ENCODE peak calls at places on chromosomes 2 and 18, in ten cellular contexts. One of them, this sample, is unnamed.

GRCh38 chr2:217886720-217887309 is 116.0 kb downstream of the TNS1 start:
- DNase-seq in bronchial epithelial cell: peak
- DNase-seq in tibial artery: peak
- DNase-seq in cardiac fibroblast: peak
- DNase-seq in prostate gland: peak
- DNase-seq in RWPE1: peak
- DNase-seq in GM13977: peak
- DNase-seq in WTC11: peak
- DNase-seq in Peyer's patch: peak
- DNase-seq in A549: peak
- DNase-seq in this sample: peak

GRCh38 chr2:39179974-39180960 is 59.4 kb upstream of the SOS1 start:
- DNase-seq in bronchial epithelial cell: no peak
- DNase-seq in A549: no peak
- DNase-seq in cardiac fibroblast: no peak
- DNase-seq in tibial artery: no peak
- DNase-seq in WTC11: no peak
- DNase-seq in prostate gland: no peak
- DNase-seq in RWPE1: no peak
- DNase-seq in Peyer's patch: no peak
- DNase-seq in GM13977: no peak
- DNase-seq in this sample: no peak

GRCh38 chr2:102103992-102104871 is 38.3 kb upstream of the IL1R1 start:
- DNase-seq in cardiac fibroblast: peak
- DNase-seq in Peyer's patch: no peak
- DNase-seq in tibial artery: peak
- DNase-seq in prostate gland: peak
- DNase-seq in A549: peak
- DNase-seq in GM13977: peak
- DNase-seq in WTC11: no peak
- DNase-seq in bronchial epithelial cell: peak
- DNase-seq in RWPE1: peak
- DNase-seq in this sample: no peak

GRCh38 chr2:34547900-34548299 is 948.8 kb upstream of the FAM98A start:
- DNase-seq in tibial artery: no peak
- DNase-seq in GM13977: no peak
- DNase-seq in RWPE1: no peak
- DNase-seq in prostate gland: no peak
- DNase-seq in Peyer's patch: no peak
- DNase-seq in WTC11: no peak
- DNase-seq in A549: no peak
- DNase-seq in cardiac fibroblast: no peak
- DNase-seq in bronchial epithelial cell: no peak
- DNase-seq in this sample: no peak

GRCh38 chr2:48107326-48107925 is 201.1 kb upstream of the FBXO11 start:
- DNase-seq in bronchial epithelial cell: peak
- DNase-seq in WTC11: no peak
- DNase-seq in RWPE1: peak
- DNase-seq in tibial artery: no peak
- DNase-seq in GM13977: no peak
- DNase-seq in prostate gland: no peak
- DNase-seq in A549: peak
- DNase-seq in cardiac fibroblast: peak
- DNase-seq in Peyer's patch: no peak
- DNase-seq in this sample: no peak

GRCh38 chr2:3443685-3444084 is 64.2 kb downstream of the TRAPPC12 start:
- DNase-seq in tibial artery: no peak
- DNase-seq in WTC11: peak
- DNase-seq in A549: peak
- DNase-seq in Peyer's patch: no peak
- DNase-seq in prostate gland: no peak
- DNase-seq in RWPE1: no peak
- DNase-seq in cardiac fibroblast: no peak
- DNase-seq in GM13977: no peak
- DNase-seq in bronchial epithelial cell: no peak
- DNase-seq in this sample: no peak

GRCh38 chr18:58416704-58417683 is 211.9 kb downstream of the ALPK2 start:
- DNase-seq in bronchial epithelial cell: peak
- DNase-seq in cardiac fibroblast: peak
- DNase-seq in tibial artery: peak
- DNase-seq in GM13977: no peak
- DNase-seq in Peyer's patch: no peak
- DNase-seq in prostate gland: no peak
- DNase-seq in WTC11: no peak
- DNase-seq in A549: peak
- DNase-seq in RWPE1: peak
- DNase-seq in this sample: no peak

GRCh38 chr2:23801396-23801795 is 125.5 kb downstream of the ATAD2B start:
- DNase-seq in WTC11: no peak
- DNase-seq in A549: no peak
- DNase-seq in cardiac fibroblast: peak
- DNase-seq in prostate gland: no peak
- DNase-seq in Peyer's patch: no peak
- DNase-seq in bronchial epithelial cell: peak
- DNase-seq in GM13977: no peak
- DNase-seq in RWPE1: no peak
- DNase-seq in tibial artery: no peak
- DNase-seq in this sample: no peak

GRCh38 chr2:118430510-118431187 is 342.4 kb downstream of the INSIG2 start:
- DNase-seq in Peyer's patch: no peak
- DNase-seq in cardiac fibroblast: no peak
- DNase-seq in WTC11: no peak
- DNase-seq in A549: no peak
- DNase-seq in RWPE1: peak
- DNase-seq in GM13977: no peak
- DNase-seq in tibial artery: no peak
- DNase-seq in prostate gland: no peak
- DNase-seq in bronchial epithelial cell: peak
- DNase-seq in this sample: no peak

GRCh38 chr2:207141381-207141780 is 24.4 kb downstream of the KLF7 start:
- DNase-seq in A549: no peak
- DNase-seq in bronchial epithelial cell: no peak
- DNase-seq in GM13977: no peak
- DNase-seq in Peyer's patch: no peak
- DNase-seq in RWPE1: no peak
- DNase-seq in tibial artery: no peak
- DNase-seq in WTC11: no peak
- DNase-seq in cardiac fibroblast: no peak
- DNase-seq in prostate gland: no peak
- DNase-seq in this sample: no peak

GRCh38 chr18:77016936-77017335 is 115.6 kb downstream of the MBP start:
- DNase-seq in bronchial epithelial cell: no peak
- DNase-seq in Peyer's patch: no peak
- DNase-seq in cardiac fibroblast: no peak
- DNase-seq in RWPE1: no peak
- DNase-seq in A549: no peak
- DNase-seq in prostate gland: no peak
- DNase-seq in GM13977: no peak
- DNase-seq in tibial artery: no peak
- DNase-seq in WTC11: no peak
- DNase-seq in this sample: no peak

GRCh38 chr2:236916181-236916580 is 169.5 kb upstream of the COPS8 start:
- DNase-seq in bronchial epithelial cell: no peak
- DNase-seq in RWPE1: no peak
- DNase-seq in prostate gland: no peak
- DNase-seq in Peyer's patch: no peak
- DNase-seq in GM13977: no peak
- DNase-seq in tibial artery: no peak
- DNase-seq in A549: no peak
- DNase-seq in WTC11: no peak
- DNase-seq in cardiac fibroblast: no peak
- DNase-seq in this sample: no peak

GRCh38 chr2:188787002-188787660 is 187.0 kb upstream of the COL3A1 start:
- DNase-seq in Peyer's patch: no peak
- DNase-seq in bronchial epithelial cell: peak
- DNase-seq in GM13977: no peak
- DNase-seq in WTC11: no peak
- DNase-seq in cardiac fibroblast: peak
- DNase-seq in A549: peak
- DNase-seq in tibial artery: no peak
- DNase-seq in prostate gland: no peak
- DNase-seq in RWPE1: no peak
- DNase-seq in this sample: no peak

GRCh38 chr2:128309341-128310093 is 9.2 kb downstream of the HS6ST1 start:
- DNase-seq in A549: no peak
- DNase-seq in GM13977: no peak
- DNase-seq in bronchial epithelial cell: no peak
- DNase-seq in tibial artery: peak
- DNase-seq in RWPE1: no peak
- DNase-seq in cardiac fibroblast: no peak
- DNase-seq in Peyer's patch: peak
- DNase-seq in WTC11: no peak
- DNase-seq in prostate gland: no peak
- DNase-seq in this sample: no peak

GRCh38 chr18:48819781-48820482 is 130.8 kb downstream of the SMAD7 start:
- DNase-seq in WTC11: peak
- DNase-seq in cardiac fibroblast: no peak
- DNase-seq in bronchial epithelial cell: no peak
- DNase-seq in A549: no peak
- DNase-seq in prostate gland: no peak
- DNase-seq in Peyer's patch: peak
- DNase-seq in tibial artery: peak
- DNase-seq in GM13977: no peak
- DNase-seq in RWPE1: no peak
- DNase-seq in this sample: peak

DNA sequence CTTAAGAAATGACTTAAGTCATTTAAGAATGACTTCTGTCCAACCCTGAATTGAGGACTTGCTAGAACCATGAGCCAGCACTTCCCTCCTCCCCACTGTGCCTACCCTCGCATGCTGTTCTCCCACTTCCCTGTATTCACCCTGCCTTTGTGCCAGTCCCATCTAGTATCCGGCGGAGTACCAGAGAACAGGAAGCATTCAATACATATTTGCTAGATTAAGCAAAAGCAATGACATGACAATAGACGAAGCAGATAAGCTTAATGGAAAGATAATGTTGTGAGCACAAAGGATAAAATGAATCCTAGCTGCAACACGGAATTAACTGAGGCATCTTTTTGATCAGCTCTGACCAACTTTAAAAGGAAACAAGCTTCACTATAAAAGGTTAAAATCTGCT is 328.5 kb downstream of the TDRD15 start:
- DNase-seq in bronchial epithelial cell: no peak
- DNase-seq in tibial artery: no peak
- DNase-seq in Peyer's patch: no peak
- DNase-seq in prostate gland: no peak
- DNase-seq in GM13977: no peak
- DNase-seq in RWPE1: no peak
- DNase-seq in WTC11: no peak
- DNase-seq in A549: no peak
- DNase-seq in cardiac fibroblast: no peak
- DNase-seq in this sample: no peak
- TF ChIP-seq CTCF in bronchial epithelial cell: no peak
- TF ChIP-seq CTCF in tibial artery: no peak
- TF ChIP-seq CTCF in Peyer's patch: no peak
- TF ChIP-seq CTCF in prostate gland: no peak
- TF ChIP-seq CTCF in GM13977: no peak
- TF ChIP-seq CTCF in RWPE1: no peak
- TF ChIP-seq CTCF in WTC11: no peak
- TF ChIP-seq CTCF in A549: no peak
- TF ChIP-seq CTCF in cardiac fibroblast: no peak
- TF ChIP-seq CTCF in this sample: no peak

GRCh38 chr2:222860740-222861410 is at the start of gene ACSL3:
- DNase-seq in cardiac fibroblast: peak
- DNase-seq in A549: peak
- DNase-seq in bronchial epithelial cell: peak
- DNase-seq in Peyer's patch: peak
- DNase-seq in GM13977: peak
- DNase-seq in WTC11: peak
- DNase-seq in prostate gland: peak
- DNase-seq in tibial artery: peak
- DNase-seq in RWPE1: peak
- DNase-seq in this sample: peak

GRCh38 chr2:222859786-222860726 is 780 bp upstream of the ACSL3 start:
- DNase-seq in RWPE1: peak
- DNase-seq in bronchial epithelial cell: peak
- DNase-seq in Peyer's patch: no peak
- DNase-seq in GM13977: no peak
- DNase-seq in WTC11: peak
- DNase-seq in cardiac fibroblast: peak
- DNase-seq in prostate gland: peak
- DNase-seq in tibial artery: no peak
- DNase-seq in A549: peak
- DNase-seq in this sample: no peak

GRCh38 chr2:222862915-222863544 is 2.2 kb downstream of the ACSL3 start:
- DNase-seq in bronchial epithelial cell: peak
- DNase-seq in Peyer's patch: no peak
- DNase-seq in cardiac fibroblast: no peak
- DNase-seq in RWPE1: no peak
- DNase-seq in prostate gland: no peak
- DNase-seq in WTC11: no peak
- DNase-seq in A549: no peak
- DNase-seq in GM13977: no peak
- DNase-seq in tibial artery: no peak
- DNase-seq in this sample: no peak

GRCh38 chr2:222862068-222862914 is 1.5 kb downstream of the ACSL3 start:
- DNase-seq in bronchial epithelial cell: peak
- DNase-seq in tibial artery: no peak
- DNase-seq in RWPE1: no peak
- DNase-seq in Peyer's patch: no peak
- DNase-seq in A549: peak
- DNase-seq in WTC11: no peak
- DNase-seq in GM13977: no peak
- DNase-seq in prostate gland: peak
- DNase-seq in cardiac fibroblast: peak
- DNase-seq in this sample: no peak

GRCh38 chr2:222861411-222862067 is 703 bp downstream of the ACSL3 start:
- DNase-seq in A549: no peak
- DNase-seq in bronchial epithelial cell: no peak
- DNase-seq in tibial artery: peak
- DNase-seq in RWPE1: no peak
- DNase-seq in WTC11: peak
- DNase-seq in prostate gland: no peak
- DNase-seq in cardiac fibroblast: peak
- DNase-seq in GM13977: peak
- DNase-seq in Peyer's patch: no peak
- DNase-seq in this sample: no peak
- TF ChIP-seq CTCF in A549: no peak
- TF ChIP-seq CTCF in bronchial epithelial cell: no peak
- TF ChIP-seq CTCF in tibial artery: no peak
- TF ChIP-seq CTCF in RWPE1: no peak
- TF ChIP-seq CTCF in WTC11: no peak
- TF ChIP-seq CTCF in prostate gland: no peak
- TF ChIP-seq CTCF in cardiac fibroblast: no peak
- TF ChIP-seq CTCF in GM13977: no peak
- TF ChIP-seq CTCF in Peyer's patch: no peak
- TF ChIP-seq CTCF in this sample: no peak

GRCh38 chr18:7566587-7567486 is at the start of gene PTPRM:
- DNase-seq in GM13977: peak
- DNase-seq in prostate gland: peak
- DNase-seq in RWPE1: peak
- DNase-seq in bronchial epithelial cell: peak
- DNase-seq in A549: peak
- DNase-seq in cardiac fibroblast: peak
- DNase-seq in WTC11: peak
- DNase-seq in tibial artery: peak
- DNase-seq in Peyer's patch: peak
- DNase-seq in this sample: peak
- TF ChIP-seq CTCF in GM13977: peak
- TF ChIP-seq CTCF in prostate gland: peak
- TF ChIP-seq CTCF in RWPE1: peak
- TF ChIP-seq CTCF in bronchial epithelial cell: peak
- TF ChIP-seq CTCF in A549: peak
- TF ChIP-seq CTCF in cardiac fibroblast: no peak
- TF ChIP-seq CTCF in WTC11: peak
- TF ChIP-seq CTCF in tibial artery: peak
- TF ChIP-seq CTCF in Peyer's patch: peak
- TF ChIP-seq CTCF in this sample: peak

GRCh38 chr18:7666195-7666776 is 99.2 kb downstream of the PTPRM start:
- DNase-seq in A549: no peak
- DNase-seq in bronchial epithelial cell: no peak
- DNase-seq in WTC11: no peak
- DNase-seq in GM13977: no peak
- DNase-seq in RWPE1: no peak
- DNase-seq in tibial artery: no peak
- DNase-seq in cardiac fibroblast: no peak
- DNase-seq in Peyer's patch: no peak
- DNase-seq in prostate gland: no peak
- DNase-seq in this sample: no peak
- TF ChIP-seq CTCF in A549: no peak
- TF ChIP-seq CTCF in bronchial epithelial cell: no peak
- TF ChIP-seq CTCF in WTC11: no peak
- TF ChIP-seq CTCF in GM13977: no peak
- TF ChIP-seq CTCF in RWPE1: no peak
- TF ChIP-seq CTCF in tibial artery: no peak
- TF ChIP-seq CTCF in cardiac fibroblast: no peak
- TF ChIP-seq CTCF in Peyer's patch: no peak
- TF ChIP-seq CTCF in prostate gland: no peak
- TF ChIP-seq CTCF in this sample: peak